ENCODE peak calls at places on chromosomes 1 and 21, in six cellular contexts. O is epithelial cell of esophagus, R is cardiac fibroblast, V is choroid plexus epithelial cell, X is AG04450, L is brain microvascular endothelial cell. B is an unnamed sample.

GRCh38 chr1:205584732-205585131 is 47.1 kb downstream of the ELK4 start:
- DNase-seq in O (no peak), R (no peak), V (no peak), X (no peak), L (no peak), B (no peak)

GRCh38 chr1:241825581-241825980 is 22.4 kb upstream of the EXO1 start:
- DNase-seq in O (no peak), R (peak), V (peak), X (no peak), L (no peak), B (peak)

GRCh38 chr1:225655509-225656258 is 2.8 kb upstream of the ENAH start:
- DNase-seq in O (peak), R (peak), V (peak), X (peak), L (peak), B (peak)

GRCh38 chr1:9494936-9495758 is 44.1 kb upstream of the SLC25A33 start:
- DNase-seq in O (peak), R (peak), V (peak), X (no peak), L (no peak), B (peak)

GRCh38 chr1:109371271-109371739 is 26.4 kb downstream of the SORT1 start:
- DNase-seq in O (peak), R (peak), V (peak), X (no peak), L (no peak), B (peak)

GRCh38 chr1:198890531-198890930 is 251.7 kb downstream of the PTPRC start:
- DNase-seq in O (peak), R (peak), V (peak), X (peak), L (peak), B (peak)

GRCh38 chr1:226711976-226712778 is 26.9 kb downstream of the ITPKB start:
- DNase-seq in O (no peak), R (no peak), V (no peak), X (no peak), L (no peak), B (no peak)

GRCh38 chr1:9289090-9289534 is 3.6 kb upstream of the SPSB1 start:
- DNase-seq in O (peak), R (peak), V (peak), X (no peak), L (peak), B (peak)

GRCh38 chr1:1596493-1597274 is 3.3 kb downstream of the FNDC10 start:
- DNase-seq in O (no peak), R (no peak), V (no peak), X (no peak), L (no peak), B (no peak)

DNA sequence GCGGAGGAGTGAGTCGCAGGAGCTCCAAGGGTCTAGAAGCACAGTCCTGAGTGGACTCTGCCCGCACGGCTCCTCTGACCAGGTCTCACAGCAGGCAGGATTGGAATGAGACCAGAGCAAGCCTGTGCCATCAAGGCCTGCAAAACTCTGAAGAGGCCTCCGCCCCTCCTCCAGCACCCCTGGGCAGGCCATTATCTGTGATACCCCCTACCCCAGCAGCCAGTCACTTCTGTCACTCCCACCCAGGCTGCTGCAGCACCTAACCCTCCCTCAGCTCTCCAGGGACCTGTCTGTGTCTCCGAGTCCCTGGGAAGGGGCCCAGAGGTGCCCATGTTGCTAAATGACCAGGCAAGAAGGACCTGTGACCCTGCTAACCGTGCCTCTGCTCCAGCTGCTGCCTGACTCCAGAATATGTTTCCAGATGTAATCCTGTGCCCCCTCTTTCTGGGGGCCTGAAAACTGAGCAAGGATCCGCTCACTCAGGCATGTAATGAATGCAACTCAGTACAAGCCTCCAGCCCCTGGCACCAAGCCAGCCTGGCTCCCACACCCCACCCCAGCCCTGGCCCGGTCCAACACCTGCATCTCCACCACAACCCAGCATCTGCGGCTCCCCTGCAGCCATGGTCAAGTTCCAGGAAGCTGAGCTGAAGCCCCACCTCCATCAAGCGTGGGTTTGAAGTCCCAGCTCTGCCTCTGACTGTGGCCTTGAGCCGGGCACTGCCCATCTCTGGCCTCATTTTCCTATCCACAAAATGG is 22.1 kb upstream of the COL16A1 start:
- DNase-seq in O (no peak), R (no peak), V (no peak), X (no peak), L (no peak), B (no peak)
- H3K4me3 ChIP-seq in O (no peak), R (no peak), V (no peak), X (no peak), L (no peak), B (no peak)

GRCh38 chr1:26861286-26861701 is 1.7 kb upstream of the SFN start:
- DNase-seq in O (peak), R (peak), V (peak), X (no peak), L (peak), B (peak)

GRCh38 chr1:26862781-26863676 is at the start of gene SFN:
- DNase-seq in O (peak), R (no peak), V (no peak), X (no peak), L (no peak), B (no peak)

GRCh38 chr1:26861889-26862371 is 1.0 kb upstream of the SFN start:
- DNase-seq in O (peak), R (peak), V (no peak), X (no peak), L (no peak), B (no peak)

GRCh38 chr1:26863677-26864060 is 720 bp downstream of the SFN start:
- DNase-seq in O (no peak), R (no peak), V (no peak), X (no peak), L (no peak), B (no peak)

GRCh38 chr1:26864610-26865480 is 1.9 kb downstream of the SFN start:
- DNase-seq in O (peak), R (peak), V (peak), X (peak), L (peak), B (peak)
- TF ChIP-seq CTCF in O (no peak), R (no peak), V (no peak), X (no peak), L (peak), B (peak)

GRCh38 chr21:39388038-39388810 is 39.3 kb upstream of the HMGN1 start:
- DNase-seq in O (peak), R (peak), V (peak), X (no peak), L (peak), B (peak)

GRCh38 chr21:39385299-39386145 is 36.6 kb upstream of the HMGN1 start:
- DNase-seq in O (peak), R (peak), V (peak), X (peak), L (peak), B (peak)

GRCh38 chr21:39387461-39388037 is 38.7 kb upstream of the HMGN1 start:
- DNase-seq in O (peak), R (peak), V (peak), X (peak), L (peak), B (peak)

GRCh38 chr21:39386194-39386593 is 37.3 kb upstream of the HMGN1 start:
- DNase-seq in O (peak), R (no peak), V (peak), X (no peak), L (no peak), B (peak)

DNA sequence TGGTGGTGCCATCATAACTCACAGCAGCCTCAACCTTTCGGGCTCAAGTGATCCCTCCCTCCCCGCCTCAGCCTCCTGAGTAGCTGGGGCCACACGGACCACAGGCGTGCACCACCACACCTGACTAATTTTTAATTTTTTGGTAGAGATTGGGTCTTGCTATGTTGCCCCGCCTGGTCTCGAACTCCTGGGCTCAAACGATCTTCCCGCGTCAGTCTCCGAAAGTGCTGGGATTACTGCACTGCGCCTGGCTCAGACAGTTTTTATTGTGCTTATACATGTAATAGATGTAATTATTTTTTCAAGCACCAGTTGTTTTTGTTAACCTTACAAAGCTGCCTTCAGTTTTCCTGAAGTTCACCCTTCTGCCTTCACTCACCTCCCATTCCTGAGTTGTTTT is 38.0 kb upstream of the HMGN1 start:
- DNase-seq in O (no peak), R (no peak), V (no peak), X (no peak), L (no peak), B (no peak)
- H3K4me3 ChIP-seq in O (no peak), R (no peak), V (no peak), X (no peak), L (no peak), B (no peak)

GRCh38 chr1:145855426-145855948 is 3.4 kb downstream of the PIAS3 start:
- DNase-seq in O (no peak), R (no peak), V (no peak), X (no peak), L (no peak), B (no peak)
- TF ChIP-seq CTCF in O (no peak), R (peak), V (peak), X (peak), L (peak), B (no peak)

GRCh38 chr1:236523704-236524141 is at the start of gene LGALS8:
- DNase-seq in O (peak), R (peak), V (peak), X (peak), L (peak), B (peak)
- H3K4me3 ChIP-seq in O (peak), R (peak), V (peak), X (peak), L (peak), B (peak)

GRCh38 chr1:40310983-40311642 is 6.0 kb downstream of the COL9A2 start:
- DNase-seq in O (no peak), R (no peak), V (no peak), X (no peak), L (no peak), B (no peak)
- TF ChIP-seq CTCF in O (no peak), R (no peak), V (peak), X (no peak), L (no peak), B (no peak)

DNA sequence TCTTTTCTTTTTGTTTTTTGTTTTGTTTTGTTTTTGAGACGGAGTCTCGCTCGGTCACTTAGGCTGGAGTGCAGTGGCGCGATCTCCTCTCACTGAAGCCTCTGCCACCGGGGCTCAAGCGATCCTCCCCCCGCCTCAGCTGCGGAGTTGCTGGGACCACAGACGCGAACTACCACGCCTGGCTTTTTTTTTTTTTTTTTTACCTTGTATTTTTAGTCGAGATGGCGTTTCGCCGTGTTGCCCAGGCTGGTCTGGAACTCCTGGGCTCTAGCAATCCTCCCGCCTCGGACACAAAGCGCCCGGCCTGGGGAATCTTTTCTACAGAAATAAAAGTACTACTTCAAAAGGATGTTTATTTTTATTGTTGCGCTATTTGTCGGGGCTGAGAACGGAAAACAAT is 1.1 kb upstream of the SETDB1 start:
- DNase-seq in O (no peak), R (peak), V (peak), X (no peak), L (no peak), B (no peak)
- H3K4me3 ChIP-seq in O (peak), R (no peak), V (peak), X (no peak), L (no peak), B (no peak)

DNA sequence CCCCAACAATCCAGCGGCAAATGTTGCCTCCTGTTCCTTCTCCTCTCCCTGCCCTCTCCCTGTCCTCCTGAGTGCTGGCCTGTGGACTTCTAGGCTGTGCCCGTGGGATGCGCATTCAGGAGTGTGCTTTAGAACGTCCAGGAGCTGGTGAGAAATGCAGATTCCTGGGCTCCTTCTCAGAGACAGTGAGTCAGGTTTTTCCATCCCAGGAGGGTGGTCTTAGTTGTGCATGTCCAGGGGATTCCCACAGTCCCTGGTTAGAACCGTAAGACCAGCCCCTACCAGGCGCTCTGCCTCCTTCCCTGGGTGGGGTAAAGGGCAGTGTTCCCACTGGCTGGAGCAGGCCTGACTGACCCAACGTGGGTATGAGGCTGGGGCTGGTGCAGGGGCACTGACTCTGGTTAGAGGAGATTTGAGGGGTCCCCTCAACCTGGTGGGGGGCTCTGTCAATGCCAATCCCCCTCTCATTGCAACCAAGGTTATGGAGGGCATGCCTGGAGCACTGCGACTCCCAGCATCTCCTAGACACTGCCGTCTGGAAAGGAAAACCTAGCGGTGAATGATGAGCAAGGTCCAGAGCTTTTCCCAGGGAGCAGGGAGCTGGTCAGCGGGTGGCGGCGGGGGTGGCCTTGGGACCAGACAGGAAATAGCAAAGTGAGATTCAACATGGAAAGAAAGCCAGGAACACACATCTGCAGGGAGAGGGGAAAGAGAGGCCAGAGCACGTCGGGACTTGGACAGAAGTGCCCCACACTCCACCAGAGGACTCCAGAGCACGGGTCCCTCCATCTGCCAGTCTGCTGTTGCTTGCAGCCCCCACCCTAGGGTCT is 38.6 kb downstream of the HSPG2 start:
- DNase-seq in O (no peak), R (peak), V (peak), X (no peak), L (peak), B (no peak)
- TF ChIP-seq CTCF in O (no peak), R (no peak), V (no peak), X (no peak), L (peak), B (no peak)

DNA sequence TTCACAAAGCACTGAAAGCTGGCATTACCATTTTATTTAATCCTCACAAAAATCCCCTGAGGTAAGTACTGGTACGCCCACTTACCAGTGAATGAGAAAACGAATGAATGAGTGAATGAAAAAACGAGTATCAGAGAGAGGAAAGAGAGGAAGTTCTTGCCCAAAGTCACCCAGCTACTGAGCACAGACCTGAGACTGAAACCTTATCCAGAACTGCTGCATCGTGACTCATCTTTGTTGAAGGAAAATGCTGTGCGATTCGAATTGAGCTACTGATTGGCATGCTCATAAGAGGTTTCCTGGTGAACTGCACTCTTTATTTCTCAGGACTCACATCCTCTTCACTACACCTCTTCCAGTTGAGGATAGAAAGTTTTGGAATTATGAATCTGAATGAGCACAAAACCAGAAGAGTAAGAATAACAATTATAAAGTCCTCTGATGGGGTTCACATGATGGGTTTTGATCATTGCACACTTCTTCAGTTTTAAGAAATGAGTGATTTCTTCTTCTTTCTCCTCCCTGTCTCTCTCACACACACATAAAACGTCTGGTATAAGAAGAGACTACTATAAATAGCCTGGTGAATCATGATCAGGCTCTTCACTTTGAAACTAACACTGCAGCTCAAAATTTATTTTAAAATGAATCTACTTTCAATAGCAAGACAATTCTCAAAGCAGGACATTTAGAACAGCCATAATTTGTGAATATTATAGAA is 32.1 kb downstream of the IL12RB2 start:
- DNase-seq in O (peak), R (peak), V (peak), X (peak), L (peak), B (peak)
- H3K4me3 ChIP-seq in O (no peak), R (no peak), V (no peak), X (no peak), L (no peak), B (no peak)

GRCh38 chr1:27719286-27720251 is 6.2 kb upstream of the FAM76A start:
- DNase-seq in O (peak), R (peak), V (peak), X (no peak), L (no peak), B (peak)
- TF ChIP-seq CTCF in O (peak), R (peak), V (peak), X (peak), L (peak), B (peak)